ENCODE peak calls at places on chromosomes 11 and 22, in eight cellular contexts. One of them, this sample, is unnamed.

GRCh38 chr11:121467965-121468364 is 15.2 kb upstream of the SORL1-AS1 start:
- DNase-seq in mucosa of descending colon: no peak
- DNase-seq in Panc1: no peak
- DNase-seq in Peyer's patch: peak; percentile 50
- DNase-seq in AG04450: no peak
- DNase-seq in lung: peak; percentile 53
- DNase-seq in transverse colon: no peak
- DNase-seq in fibroblast of lung: peak; percentile 30
- DNase-seq in this sample: no peak

GRCh38 chr22:44698531-44699421 is 3.2 kb upstream of the PRR5 start:
- DNase-seq in lung: no peak
- DNase-seq in AG04450: peak; percentile 87
- DNase-seq in Peyer's patch: no peak
- DNase-seq in Panc1: no peak
- DNase-seq in transverse colon: no peak
- DNase-seq in mucosa of descending colon: no peak
- DNase-seq in fibroblast of lung: peak; percentile 96
- DNase-seq in this sample: peak; percentile 89

GRCh38 chr11:57903441-57904123 is 120.1 kb upstream of the OR9Q1 start:
- DNase-seq in AG04450: no peak
- DNase-seq in fibroblast of lung: peak; percentile 10
- DNase-seq in lung: no peak
- DNase-seq in transverse colon: peak; percentile 80
- DNase-seq in mucosa of descending colon: peak; percentile 70
- DNase-seq in Peyer's patch: no peak
- DNase-seq in Panc1: no peak
- DNase-seq in this sample: peak; percentile 54

GRCh38 chr11:47248664-47249377 is at the start of gene ACP2:
- DNase-seq in Peyer's patch: peak; percentile 90
- DNase-seq in mucosa of descending colon: peak; percentile 90
- DNase-seq in Panc1: no peak
- DNase-seq in transverse colon: peak; percentile 91
- DNase-seq in fibroblast of lung: peak; percentile 87
- DNase-seq in AG04450: peak; percentile 72
- DNase-seq in lung: peak; percentile 89
- DNase-seq in this sample: peak; percentile 86

GRCh38 chr11:12245549-12245986 is 131.8 kb upstream of the PARVA start:
- DNase-seq in fibroblast of lung: no peak
- DNase-seq in Peyer's patch: no peak
- DNase-seq in AG04450: no peak
- DNase-seq in transverse colon: no peak
- DNase-seq in mucosa of descending colon: no peak
- DNase-seq in Panc1: no peak
- DNase-seq in lung: no peak
- DNase-seq in this sample: no peak

GRCh38 chr11:67452141-67452952 is at the start of gene GPR152:
- DNase-seq in transverse colon: no peak
- DNase-seq in lung: no peak
- DNase-seq in Panc1: no peak
- DNase-seq in AG04450: no peak
- DNase-seq in fibroblast of lung: no peak
- DNase-seq in Peyer's patch: no peak
- DNase-seq in mucosa of descending colon: no peak
- DNase-seq in this sample: peak; percentile 63

GRCh38 chr22:46238541-46238940 is 11.6 kb downstream of the CDPF1 start:
- DNase-seq in Panc1: no peak
- DNase-seq in AG04450: no peak
- DNase-seq in mucosa of descending colon: no peak
- DNase-seq in transverse colon: no peak
- DNase-seq in Peyer's patch: no peak
- DNase-seq in lung: no peak
- DNase-seq in fibroblast of lung: no peak
- DNase-seq in this sample: no peak

GRCh38 chr11:71144010-71144409 is 108.4 kb downstream of the SHANK2 start:
- DNase-seq in mucosa of descending colon: no peak
- DNase-seq in transverse colon: no peak
- DNase-seq in fibroblast of lung: no peak
- DNase-seq in AG04450: no peak
- DNase-seq in Peyer's patch: no peak
- DNase-seq in lung: no peak
- DNase-seq in Panc1: no peak
- DNase-seq in this sample: no peak

GRCh38 chr11:3166268-3167142 is 1.4 kb upstream of the OSBPL5 start:
- DNase-seq in AG04450: no peak
- DNase-seq in Peyer's patch: no peak
- DNase-seq in Panc1: no peak
- DNase-seq in mucosa of descending colon: peak; percentile 58
- DNase-seq in fibroblast of lung: no peak
- DNase-seq in lung: no peak
- DNase-seq in transverse colon: peak; percentile 36
- DNase-seq in this sample: no peak

GRCh38 chr11:5631426-5631825 is 6.6 kb downstream of the TRIM34 start:
- DNase-seq in fibroblast of lung: no peak
- DNase-seq in mucosa of descending colon: no peak
- DNase-seq in lung: no peak
- DNase-seq in AG04450: no peak
- DNase-seq in Peyer's patch: no peak
- DNase-seq in transverse colon: no peak
- DNase-seq in Panc1: no peak
- DNase-seq in this sample: no peak

GRCh38 chr11:7160814-7161489 is 72.2 kb downstream of the RBMXL2 start:
- DNase-seq in transverse colon: no peak
- DNase-seq in mucosa of descending colon: no peak
- DNase-seq in Peyer's patch: no peak
- DNase-seq in fibroblast of lung: no peak
- DNase-seq in Panc1: no peak
- DNase-seq in AG04450: no peak
- DNase-seq in lung: no peak
- DNase-seq in this sample: peak; percentile 17

GRCh38 chr11:10208045-10208674 is 85.9 kb downstream of the SBF2 start:
- DNase-seq in transverse colon: no peak
- DNase-seq in AG04450: no peak
- DNase-seq in lung: no peak
- DNase-seq in Peyer's patch: no peak
- DNase-seq in Panc1: peak; percentile 67
- DNase-seq in fibroblast of lung: peak; percentile 30
- DNase-seq in mucosa of descending colon: no peak
- DNase-seq in this sample: no peak

GRCh38 chr11:45658292-45658991 is 7.0 kb downstream of the CHST1 start:
- DNase-seq in fibroblast of lung: peak; percentile 72
- DNase-seq in transverse colon: peak; percentile 44
- DNase-seq in mucosa of descending colon: peak; percentile 41
- DNase-seq in Panc1: no peak
- DNase-seq in lung: peak; percentile 52
- DNase-seq in AG04450: no peak
- DNase-seq in Peyer's patch: peak; percentile 18
- DNase-seq in this sample: peak; percentile 64

GRCh38 chr11:80505771-80506170 is 1064.9 kb upstream of the TENM4 start:
- DNase-seq in Panc1: no peak
- DNase-seq in AG04450: no peak
- DNase-seq in transverse colon: no peak
- DNase-seq in mucosa of descending colon: no peak
- DNase-seq in Peyer's patch: no peak
- DNase-seq in fibroblast of lung: no peak
- DNase-seq in lung: no peak
- DNase-seq in this sample: no peak

GRCh38 chr22:20552450-20552894 is 45.1 kb downstream of the MED15 start:
- DNase-seq in Panc1: no peak
- DNase-seq in transverse colon: peak; percentile 52
- DNase-seq in lung: no peak
- DNase-seq in mucosa of descending colon: peak; percentile 47
- DNase-seq in AG04450: no peak
- DNase-seq in fibroblast of lung: no peak
- DNase-seq in Peyer's patch: peak; percentile 24
- DNase-seq in this sample: peak; percentile 39

GRCh38 chr11:17924713-17925112 is 88.1 kb downstream of the SERGEF start:
- DNase-seq in lung: no peak
- DNase-seq in transverse colon: no peak
- DNase-seq in Panc1: no peak
- DNase-seq in mucosa of descending colon: no peak
- DNase-seq in fibroblast of lung: no peak
- DNase-seq in Peyer's patch: no peak
- DNase-seq in AG04450: no peak
- DNase-seq in this sample: no peak

GRCh38 chr11:128784059-128784804 is 82.9 kb downstream of the KCNJ1 start:
- DNase-seq in Peyer's patch: no peak
- DNase-seq in transverse colon: no peak
- DNase-seq in AG04450: no peak
- DNase-seq in fibroblast of lung: no peak
- DNase-seq in Panc1: no peak
- DNase-seq in lung: no peak
- DNase-seq in mucosa of descending colon: no peak
- DNase-seq in this sample: no peak

GRCh38 chr11:128779036-128779435 is 85.2 kb downstream of the FLI1 start:
- DNase-seq in Peyer's patch: no peak
- DNase-seq in fibroblast of lung: peak; percentile 60
- DNase-seq in AG04450: no peak
- DNase-seq in transverse colon: no peak
- DNase-seq in Panc1: no peak
- DNase-seq in mucosa of descending colon: no peak
- DNase-seq in lung: no peak
- DNase-seq in this sample: no peak

GRCh38 chr11:128786507-128786906 is 80.6 kb downstream of the KCNJ1 start:
- DNase-seq in AG04450: no peak
- DNase-seq in fibroblast of lung: no peak
- DNase-seq in Panc1: no peak
- DNase-seq in Peyer's patch: no peak
- DNase-seq in mucosa of descending colon: no peak
- DNase-seq in transverse colon: no peak
- DNase-seq in lung: no peak
- DNase-seq in this sample: no peak

GRCh38 chr11:128783513-128783912 is 83.6 kb downstream of the KCNJ1 start:
- DNase-seq in transverse colon: no peak
- DNase-seq in AG04450: no peak
- DNase-seq in mucosa of descending colon: no peak
- DNase-seq in lung: no peak
- DNase-seq in Panc1: no peak
- DNase-seq in fibroblast of lung: no peak
- DNase-seq in Peyer's patch: no peak
- DNase-seq in this sample: no peak
- H3K4me3 ChIP-seq in transverse colon: no peak overlapping the region
- H3K4me3 ChIP-seq in AG04450: no peak overlapping the region
- H3K4me3 ChIP-seq in mucosa of descending colon: no peak overlapping the region
- H3K4me3 ChIP-seq in lung: no peak overlapping the region
- H3K4me3 ChIP-seq in Panc1: no peak overlapping the region
- H3K4me3 ChIP-seq in fibroblast of lung: no peak overlapping the region
- H3K4me3 ChIP-seq in Peyer's patch: no peak overlapping the region
- H3K4me3 ChIP-seq in this sample: no peak overlapping the region

GRCh38 chr11:119342362-119343130 is 1.9 kb upstream of the C1QTNF5 start:
- DNase-seq in fibroblast of lung: no peak
- DNase-seq in AG04450: no peak
- DNase-seq in transverse colon: no peak
- DNase-seq in mucosa of descending colon: no peak
- DNase-seq in lung: no peak
- DNase-seq in Panc1: no peak
- DNase-seq in Peyer's patch: no peak
- DNase-seq in this sample: no peak

GRCh38 chr11:119346605-119347004 is at the start of gene MFRP:
- DNase-seq in AG04450: no peak
- DNase-seq in fibroblast of lung: no peak
- DNase-seq in transverse colon: no peak
- DNase-seq in mucosa of descending colon: no peak
- DNase-seq in Panc1: no peak
- DNase-seq in lung: no peak
- DNase-seq in Peyer's patch: no peak
- DNase-seq in this sample: no peak

GRCh38 chr11:119345685-119346084 is 820 bp downstream of the MFRP start:
- DNase-seq in transverse colon: no peak
- DNase-seq in Peyer's patch: no peak
- DNase-seq in lung: no peak
- DNase-seq in fibroblast of lung: no peak
- DNase-seq in Panc1: no peak
- DNase-seq in AG04450: no peak
- DNase-seq in mucosa of descending colon: no peak
- DNase-seq in this sample: no peak

GRCh38 chr11:119343726-119344125 is 2.8 kb downstream of the MFRP start:
- DNase-seq in mucosa of descending colon: no peak
- DNase-seq in Peyer's patch: no peak
- DNase-seq in Panc1: no peak
- DNase-seq in fibroblast of lung: no peak
- DNase-seq in AG04450: no peak
- DNase-seq in transverse colon: no peak
- DNase-seq in lung: no peak
- DNase-seq in this sample: no peak

DNA sequence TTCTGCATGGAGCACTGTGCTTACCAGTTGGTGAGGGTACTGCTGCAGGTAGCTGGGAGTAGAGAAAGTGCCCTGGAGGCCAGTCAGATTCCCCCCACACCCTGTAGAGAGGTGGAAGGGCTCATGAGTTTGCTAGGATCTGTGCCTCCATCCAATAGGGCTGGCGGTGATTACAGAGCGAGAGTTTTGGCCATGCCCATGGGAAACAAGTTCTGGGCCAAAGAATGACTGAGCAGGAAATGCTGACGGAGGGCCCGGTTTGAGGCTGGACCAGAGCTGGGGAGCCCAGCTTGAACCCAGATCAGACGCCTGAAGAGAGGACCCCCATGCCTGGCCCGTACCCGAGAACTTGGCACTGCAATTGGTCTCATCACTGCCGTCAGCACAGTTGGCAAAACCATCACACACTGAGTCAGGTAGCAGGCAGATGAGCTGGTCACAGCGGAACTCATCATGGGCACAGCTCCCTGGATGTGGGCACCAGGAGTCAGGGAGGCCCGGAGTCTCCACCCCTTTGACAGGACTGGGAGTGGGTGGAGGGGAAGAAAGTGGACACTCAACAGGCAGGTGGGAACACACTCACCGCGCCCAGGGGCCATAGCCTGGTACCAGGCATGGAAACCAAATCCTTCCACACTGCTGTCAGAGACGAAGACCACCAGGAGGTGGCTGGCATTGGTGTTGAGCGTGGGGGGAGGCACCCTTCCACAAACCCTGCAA is 2.1 kb downstream of the MFRP start:
- DNase-seq in lung: no peak
- DNase-seq in mucosa of descending colon: no peak
- DNase-seq in AG04450: no peak
- DNase-seq in fibroblast of lung: no peak
- DNase-seq in transverse colon: no peak
- DNase-seq in Peyer's patch: no peak
- DNase-seq in Panc1: no peak
- DNase-seq in this sample: peak; percentile 71
- H3K4me3 ChIP-seq in lung: no peak overlapping the region
- H3K4me3 ChIP-seq in mucosa of descending colon: no peak overlapping the region
- H3K4me3 ChIP-seq in AG04450: no peak overlapping the region
- H3K4me3 ChIP-seq in fibroblast of lung: no peak overlapping the region
- H3K4me3 ChIP-seq in transverse colon: no peak overlapping the region
- H3K4me3 ChIP-seq in Peyer's patch: no peak overlapping the region
- H3K4me3 ChIP-seq in Panc1: no peak overlapping the region
- H3K4me3 ChIP-seq in this sample: no peak overlapping the region

GRCh38 chr22:23218053-23218866 is 38.0 kb downstream of the BCR start:
- DNase-seq in fibroblast of lung: no peak
- DNase-seq in Peyer's patch: no peak
- DNase-seq in AG04450: no peak
- DNase-seq in transverse colon: no peak
- DNase-seq in mucosa of descending colon: no peak
- DNase-seq in lung: no peak
- DNase-seq in Panc1: no peak
- DNase-seq in this sample: no peak
- H3K4me3 ChIP-seq in fibroblast of lung: no peak overlapping the region
- H3K4me3 ChIP-seq in Peyer's patch: no peak overlapping the region
- H3K4me3 ChIP-seq in AG04450: no peak overlapping the region
- H3K4me3 ChIP-seq in transverse colon: no peak overlapping the region
- H3K4me3 ChIP-seq in mucosa of descending colon: no peak overlapping the region
- H3K4me3 ChIP-seq in lung: no peak overlapping the region
- H3K4me3 ChIP-seq in Panc1: no peak overlapping the region
- H3K4me3 ChIP-seq in this sample: no peak overlapping the region

GRCh38 chr11:14520902-14521151 is 641 bp upstream of the PSMA1 start:
- DNase-seq in mucosa of descending colon: no peak
- DNase-seq in Peyer's patch: no peak
- DNase-seq in transverse colon: no peak
- DNase-seq in lung: no peak
- DNase-seq in fibroblast of lung: no peak
- DNase-seq in Panc1: no peak
- DNase-seq in AG04450: no peak
- DNase-seq in this sample: no peak
- H3K4me3 ChIP-seq in mucosa of descending colon: no peak overlapping the region
- H3K4me3 ChIP-seq in Peyer's patch: peak overlapping the region; percentile 78
- H3K4me3 ChIP-seq in transverse colon: peak overlapping the region; percentile 74
- H3K4me3 ChIP-seq in lung: no peak overlapping the region
- H3K4me3 ChIP-seq in fibroblast of lung: peak overlapping the region; percentile 52
- H3K4me3 ChIP-seq in Panc1: peak overlapping the region; percentile 91
- H3K4me3 ChIP-seq in AG04450: peak overlapping the region; percentile 73
- H3K4me3 ChIP-seq in this sample: peak overlapping the region; percentile 72